ENCODE peak calls at places on chromosomes 4 and X, in six cellular contexts. E is gastrocnemius medialis, G is mesothelial cell of epicardium, X is omental fat pad, L is OCI-LY7, P is AG09319. W is an unnamed sample.
A peak's percentile ranks its signal among the peaks of the same experiment; 100 is the strongest.

GRCh38 chrX:48468693-48469691 is 1.1 kb downstream of the SLC38A5 start:
- DNase-seq in E (no peak), P (no peak), X (no peak), L (peak; percentile 66), G (no peak), W (no peak)

GRCh38 chrX:150983526-150984163 is 510 bp downstream of the HMGB3 start:
- DNase-seq in P (no peak), L (peak; percentile 28), E (no peak), G (no peak), X (no peak), W (peak; percentile 44)

GRCh38 chr4:89904524-89904923 is 9.9 kb downstream of the MMRN1 start:
- DNase-seq in X (no peak), P (no peak), G (no peak), L (no peak), E (no peak), W (no peak)

GRCh38 chr4:186095406-186095805 is 9.1 kb upstream of the FAM149A start:
- DNase-seq in P (no peak), X (no peak), L (no peak), E (no peak), G (no peak), W (no peak)

GRCh38 chrX:121635141-121635540 is 587.7 kb downstream of the GLUD2 start:
- DNase-seq in L (no peak), X (no peak), G (no peak), E (no peak), P (no peak), W (no peak)

GRCh38 chr4:144902614-144903013 is 195.4 kb downstream of the ANAPC10 start:
- DNase-seq in X (no peak), L (no peak), P (no peak), E (no peak), G (no peak), W (no peak)

GRCh38 chr4:15130441-15130840 is 128.2 kb downstream of the CPEB2 start:
- DNase-seq in G (no peak), X (no peak), E (no peak), L (no peak), P (no peak), W (no peak)

GRCh38 chr4:155426953-155427352 is 50.2 kb upstream of the MAP9 start:
- DNase-seq in L (no peak), E (no peak), P (no peak), X (no peak), G (no peak), W (no peak)

GRCh38 chrX:124476562-124476961 is 130.2 kb downstream of the SH2D1A start:
- DNase-seq in P (no peak), E (no peak), X (no peak), L (no peak), G (no peak), W (no peak)

GRCh38 chrX:119218198-119218597 is 17.9 kb upstream of the PGRMC1 start:
- DNase-seq in X (no peak), L (peak; percentile 2), E (no peak), P (no peak), G (no peak), W (no peak)

GRCh38 chr4:159232465-159233106 is 129.7 kb downstream of the RAPGEF2 start:
- DNase-seq in X (no peak), P (no peak), L (no peak), E (no peak), G (no peak), W (no peak)

GRCh38 chrX:13649823-13650222 is 3.1 kb upstream of the TCEANC start:
- DNase-seq in G (no peak), P (no peak), E (no peak), X (no peak), L (no peak), W (no peak)

GRCh38 chrX:13645464-13646153 is 7.3 kb upstream of the TCEANC start:
- DNase-seq in G (no peak), X (no peak), E (no peak), P (no peak), L (no peak), W (no peak)

GRCh38 chrX:13647709-13648212 is 5.2 kb upstream of the TCEANC start:
- DNase-seq in L (no peak), E (no peak), X (peak; percentile 71), P (no peak), G (no peak), W (no peak)

GRCh38 chrX:13650318-13650717 is 2.6 kb upstream of the TCEANC start:
- DNase-seq in L (no peak), X (no peak), G (no peak), E (no peak), P (no peak), W (no peak)

GRCh38 chrX:13646154-13646549 is 6.8 kb upstream of the TCEANC start:
- DNase-seq in X (no peak), E (no peak), L (peak; percentile 28), G (peak; percentile 23), P (peak; percentile 51), W (no peak)
- TF ChIP-seq CTCF in X (no peak), E (no peak), L (peak; percentile 66), G (no peak), P (peak; percentile 91), W (peak; percentile 83)

GRCh38 chr4:41258783-41259182 is 2.1 kb downstream of the UCHL1 start:
- DNase-seq in E (no peak), P (peak; percentile 25), L (peak; percentile 71), X (no peak), G (no peak), W (no peak)
- TF ChIP-seq CTCF in E (no peak), P (peak; percentile 56), L (peak; percentile 71), X (no peak), G (no peak), W (peak; percentile 75)

DNA sequence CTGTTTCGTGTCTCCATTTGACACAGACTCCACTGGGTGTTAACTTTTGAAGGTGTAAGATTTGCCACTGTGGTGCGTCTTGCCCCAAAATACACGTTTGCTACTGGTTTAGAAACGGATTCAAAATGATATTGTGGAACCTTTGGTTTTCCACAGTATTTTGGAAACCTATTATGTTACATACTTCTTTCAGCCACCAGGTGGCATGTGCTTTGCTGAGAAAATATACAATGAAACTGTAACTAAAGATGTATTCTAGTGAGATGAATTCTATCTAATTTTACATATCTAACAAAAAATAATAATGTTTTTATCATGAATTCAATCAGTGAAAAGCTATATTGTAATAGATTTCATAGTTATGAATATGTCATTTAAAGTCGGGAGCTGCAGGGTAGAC is 28.4 kb upstream of the SLITRK4 start:
- DNase-seq in P (no peak), X (no peak), E (no peak), G (no peak), L (peak; percentile 13), W (no peak)
- TF ChIP-seq CTCF in P (peak; percentile 58), X (no peak), E (no peak), G (peak; percentile 93), L (peak; percentile 73), W (peak; percentile 84)

DNA sequence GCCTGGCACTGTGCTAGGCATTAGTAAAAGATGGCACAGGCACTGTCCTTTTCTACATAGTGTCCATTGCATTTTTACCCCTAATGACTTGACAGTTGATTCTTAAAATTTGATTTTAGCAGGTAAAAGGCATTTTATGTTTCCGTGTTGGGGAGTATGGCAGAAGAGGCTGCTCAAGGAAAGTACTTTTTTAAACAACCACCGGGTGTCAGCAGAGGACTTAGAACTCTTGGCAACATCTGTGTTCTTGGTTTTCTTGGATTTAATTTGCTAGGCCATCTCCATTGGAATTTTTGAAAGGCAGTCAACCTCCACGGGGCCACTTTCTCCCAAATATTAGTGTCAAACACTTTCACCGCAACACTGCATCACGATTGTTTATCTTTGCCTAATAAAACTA is 102.9 kb downstream of the TSPAN7 start:
- DNase-seq in G (no peak), L (peak; percentile 13), E (no peak), P (peak; percentile 0), X (no peak), W (no peak)
- TF ChIP-seq CTCF in G (no peak), L (peak; percentile 59), E (no peak), P (peak; percentile 37), X (no peak), W (peak; percentile 77)

GRCh38 chr4:125316781-125317525 is 2.2 kb downstream of the FAT4 start:
- DNase-seq in X (peak; percentile 23), G (no peak), E (peak; percentile 2), L (no peak), P (no peak), W (peak; percentile 90)
- TF ChIP-seq CTCF in X (no peak), G (no peak), E (no peak), L (no peak), P (peak; percentile 33), W (no peak)

GRCh38 chrX:135927897-135928296 is 34.4 kb downstream of the SAGE1 start:
- DNase-seq in L (no peak), X (no peak), G (no peak), E (no peak), P (no peak), W (no peak)

DNA sequence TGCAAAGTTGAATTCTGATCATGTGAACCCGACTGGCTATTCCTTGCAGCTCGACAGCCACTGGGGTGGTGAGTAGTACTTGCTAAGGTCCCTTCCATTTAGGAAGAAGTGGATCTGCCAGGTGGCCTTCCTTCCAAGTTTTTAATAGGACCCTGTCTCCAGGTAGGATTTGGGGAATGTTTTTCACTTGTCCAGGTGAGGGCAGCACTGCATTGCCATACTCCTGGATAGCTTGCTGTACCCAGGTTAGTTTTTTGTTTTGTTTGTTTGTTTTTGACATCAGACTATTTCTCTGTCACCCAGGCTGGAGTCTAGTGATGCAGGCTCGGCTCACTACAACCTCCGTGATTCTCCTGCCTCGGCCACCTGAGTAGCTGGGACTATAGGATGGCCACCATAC is 29.8 kb downstream of the SAGE1 start:
- DNase-seq in X (no peak), L (peak; percentile 0), G (no peak), E (no peak), P (no peak), W (no peak)
- TF ChIP-seq CTCF in X (no peak), L (peak; percentile 54), G (no peak), E (no peak), P (no peak), W (peak; percentile 54)

W was measured in chondrocyte.